ENCODE peak calls at places on chromosome 1, in seven cellular contexts. X is dorsolateral prefrontal cortex; T is endothelial cell of umbilical vein; Z is CD4-positive, alpha-beta T cell; V is CD8-positive, alpha-beta memory T cell; N is caudate nucleus; F is endodermal cell. C is an unnamed sample.

GRCh38 chr1:197150336-197151005 is 4.0 kb upstream of the ASPM start:
- DNase-seq in X (no peak), T (no peak), Z (no peak), V (no peak), N (no peak), F (no peak), C (no peak)

GRCh38 chr1:238660849-238661248 is 725.5 kb upstream of the CHRM3 start:
- DNase-seq in X (no peak), T (no peak), Z (no peak), V (no peak), N (no peak), F (no peak), C (no peak)

GRCh38 chr1:228212966-228213844 is 5.4 kb downstream of the OBSCN start:
- DNase-seq in X (peak), T (peak), Z (peak), V (peak), N (peak), F (peak), C (peak)

GRCh38 chr1:112866981-112867380 is 89.0 kb downstream of the SLC16A1 start:
- DNase-seq in X (no peak), T (no peak), Z (no peak), V (no peak), N (no peak), F (no peak), C (no peak)

GRCh38 chr1:179805291-179806195 is 62.5 kb downstream of the FAM163A start:
- DNase-seq in X (no peak), T (no peak), Z (no peak), V (no peak), N (no peak), F (no peak), C (no peak)

GRCh38 chr1:75791022-75791421 is 5.0 kb downstream of the RABGGTB start:
- DNase-seq in X (no peak), T (no peak), Z (no peak), V (no peak), N (no peak), F (no peak), C (no peak)

GRCh38 chr1:44237721-44238457 is 24.6 kb downstream of the DMAP1 start:
- DNase-seq in X (no peak), T (peak), Z (peak), V (peak), N (peak), F (peak), C (no peak)

GRCh38 chr1:24364975-24365678 is 46.0 kb downstream of the GRHL3 start:
- DNase-seq in X (no peak), T (peak), Z (no peak), V (no peak), N (no peak), F (no peak), C (no peak)

GRCh38 chr1:78126506-78126905 is 80.7 kb downstream of the GIPC2 start:
- DNase-seq in X (no peak), T (no peak), Z (no peak), V (no peak), N (no peak), F (no peak), C (no peak)

GRCh38 chr1:168287237-168287664 is 6.6 kb downstream of the TBX19 start:
- DNase-seq in X (no peak), T (peak), Z (no peak), V (no peak), N (no peak), F (no peak), C (no peak)

GRCh38 chr1:91830242-91831131 is 55.5 kb downstream of the TGFBR3 start:
- DNase-seq in X (no peak), T (peak), Z (no peak), V (no peak), N (no peak), F (no peak), C (no peak)

GRCh38 chr1:229822026-229822425 is 196.0 kb downstream of the URB2 start:
- DNase-seq in X (no peak), T (no peak), Z (no peak), V (no peak), N (no peak), F (no peak), C (no peak)

GRCh38 chr1:42000781-42001180 is 82.1 kb upstream of the HIVEP3 start:
- DNase-seq in X (no peak), T (no peak), Z (no peak), V (no peak), N (no peak), F (no peak), C (no peak)

DNA sequence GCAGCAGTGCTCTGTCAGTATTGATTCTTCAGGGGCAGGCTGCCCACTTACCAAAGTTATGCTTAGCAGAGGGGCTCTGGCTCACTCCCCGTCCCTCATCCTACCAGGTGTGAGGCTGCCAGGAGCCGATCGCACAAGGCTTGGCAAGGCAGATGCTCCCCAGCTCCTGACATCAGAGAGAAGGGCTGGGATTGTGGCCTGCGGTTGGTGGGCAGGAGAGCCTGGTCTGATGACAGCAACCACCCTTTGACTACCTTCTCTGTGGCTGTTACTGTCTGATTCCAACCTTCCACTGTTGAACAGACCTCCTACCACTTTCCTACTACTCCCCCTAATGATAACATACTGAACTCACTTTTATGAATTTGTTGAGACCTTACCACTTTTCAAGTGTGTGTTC is 23.7 kb upstream of the WDR26 start:
- DNase-seq in X (no peak), T (no peak), Z (no peak), V (no peak), N (no peak), F (no peak), C (no peak)
- H3K27ac ChIP-seq in X (no peak), T (no peak), Z (no peak), V (no peak), N (no peak), F (no peak), C (peak)

GRCh38 chr1:109499661-109500536 is 6.0 kb downstream of the CYB561D1 start:
- DNase-seq in X (peak), T (peak), Z (peak), V (peak), N (no peak), F (peak), C (no peak)
- H3K27ac ChIP-seq in X (peak), T (no peak), Z (peak), V (no peak), N (peak), F (no peak), C (no peak)

GRCh38 chr1:202567747-202568146 is 142.5 kb downstream of the SYT2 start:
- DNase-seq in X (no peak), T (peak), Z (no peak), V (no peak), N (no peak), F (no peak), C (no peak)
- H3K27ac ChIP-seq in X (no peak), T (no peak), Z (no peak), V (no peak), N (no peak), F (no peak), C (no peak)

GRCh38 chr1:156865865-156866678 is 5.4 kb downstream of the NTRK1 start:
- DNase-seq in X (no peak), T (no peak), Z (no peak), V (no peak), N (no peak), F (no peak), C (no peak)

GRCh38 chr1:156868341-156868740 is 7.7 kb downstream of the NTRK1 start:
- DNase-seq in X (no peak), T (no peak), Z (no peak), V (no peak), N (no peak), F (no peak), C (no peak)

GRCh38 chr1:156866679-156867015 is 6.0 kb downstream of the NTRK1 start:
- DNase-seq in X (no peak), T (no peak), Z (no peak), V (no peak), N (no peak), F (no peak), C (no peak)

GRCh38 chr1:156870734-156871133 is 10.1 kb downstream of the NTRK1 start:
- DNase-seq in X (no peak), T (no peak), Z (no peak), V (no peak), N (no peak), F (no peak), C (no peak)

DNA sequence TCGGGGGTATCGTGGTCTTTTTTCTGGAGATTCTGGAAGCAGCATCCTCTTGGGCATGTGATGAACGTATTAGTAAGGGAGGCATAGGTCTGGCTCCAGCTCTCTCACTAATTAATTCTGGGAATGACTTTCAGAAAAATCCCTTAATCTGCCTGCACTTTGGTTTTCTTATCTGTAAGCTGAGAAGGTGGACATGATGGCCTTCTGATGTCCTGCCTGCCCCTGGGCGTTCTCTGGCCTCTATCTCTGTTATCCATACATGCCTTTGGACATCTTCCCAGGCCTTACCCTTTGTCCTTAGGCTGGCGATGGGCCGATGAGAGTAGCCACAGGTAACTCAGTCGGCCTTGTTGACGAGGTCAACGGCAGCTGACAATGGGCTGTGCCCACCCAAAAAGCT is 8.8 kb downstream of the NTRK1 start:
- DNase-seq in X (no peak), T (no peak), Z (no peak), V (no peak), N (no peak), F (no peak), C (no peak)
- H3K27ac ChIP-seq in X (no peak), T (no peak), Z (no peak), V (no peak), N (no peak), F (no peak), C (no peak)

DNA sequence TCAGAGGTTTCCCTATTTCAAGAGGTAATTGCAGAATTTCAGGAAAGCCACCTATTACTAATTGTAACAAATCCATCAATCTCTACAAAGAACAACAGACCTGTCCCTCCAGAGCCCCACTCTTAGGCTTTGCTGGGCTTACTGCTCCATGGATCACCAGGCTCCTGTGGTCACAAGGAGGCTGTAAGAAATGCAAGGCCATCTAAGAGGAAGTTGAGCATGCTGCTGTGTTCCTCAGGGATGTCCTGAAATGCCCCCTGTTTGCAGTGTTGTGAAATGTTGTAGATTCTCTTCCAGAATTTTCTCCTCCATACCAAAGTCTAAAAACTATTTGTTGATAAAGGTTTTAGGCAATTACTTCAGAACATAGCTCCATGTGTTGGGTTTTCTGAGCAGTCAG is 24.4 kb upstream of the DUSP23 start:
- DNase-seq in X (no peak), T (no peak), Z (no peak), V (no peak), N (no peak), F (no peak), C (no peak)
- H3K27ac ChIP-seq in X (no peak), T (no peak), Z (no peak), V (no peak), N (no peak), F (no peak), C (no peak)

GRCh38 chr1:16019580-16020277 is 1.9 kb upstream of the HSPB7 start:
- DNase-seq in X (no peak), T (no peak), Z (no peak), V (no peak), N (no peak), F (no peak), C (peak)

GRCh38 chr1:16018308-16018707 is 465 bp upstream of the HSPB7 start:
- DNase-seq in X (no peak), T (no peak), Z (no peak), V (no peak), N (no peak), F (no peak), C (no peak)

GRCh38 chr1:16018749-16019515 is 1.1 kb upstream of the HSPB7 start:
- DNase-seq in X (no peak), T (no peak), Z (no peak), V (no peak), N (no peak), F (no peak), C (no peak)

GRCh38 chr1:16021681-16022080 is at the start of gene CLCNKA:
- DNase-seq in X (no peak), T (no peak), Z (no peak), V (no peak), N (no peak), F (no peak), C (no peak)

GRCh38 chr1:16020325-16020724 is 1.5 kb upstream of the CLCNKA start:
- DNase-seq in X (no peak), T (no peak), Z (no peak), V (no peak), N (no peak), F (no peak), C (no peak)
- H3K27ac ChIP-seq in X (no peak), T (no peak), Z (no peak), V (no peak), N (no peak), F (no peak), C (no peak)

DNA sequence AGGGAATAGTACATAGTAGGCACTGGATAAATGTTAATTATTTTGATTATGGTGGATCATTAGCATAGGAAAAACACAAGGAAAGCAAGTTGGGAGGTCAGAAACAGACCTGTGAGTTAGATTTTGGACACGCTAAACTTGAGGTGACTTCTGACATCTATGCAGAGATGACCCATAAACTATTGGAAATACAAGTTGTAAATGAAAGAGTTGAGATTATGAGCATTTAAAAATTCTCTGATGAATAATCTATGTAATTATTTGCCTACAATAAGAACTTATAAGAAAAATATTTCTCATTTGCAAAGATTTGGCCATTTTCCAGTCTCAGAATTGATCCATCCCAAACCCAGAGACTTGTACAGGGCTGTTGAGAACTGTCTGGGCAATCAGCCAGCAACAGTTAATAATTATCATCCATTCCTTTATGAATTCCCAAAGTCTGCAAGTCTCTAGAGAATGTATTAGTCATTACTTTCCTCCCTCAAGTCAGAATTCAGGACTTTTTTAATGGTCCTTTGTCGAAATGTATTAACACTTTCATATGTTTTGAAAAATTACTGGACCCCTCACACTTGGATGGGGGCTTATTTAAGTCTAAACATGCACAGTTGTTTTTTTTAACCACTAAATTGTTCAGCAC is 19.4 kb upstream of the SLAMF6 start:
- DNase-seq in X (no peak), T (peak), Z (no peak), V (no peak), N (no peak), F (no peak), C (no peak)
- H3K27ac ChIP-seq in X (no peak), T (no peak), Z (no peak), V (no peak), N (no peak), F (no peak), C (no peak)

C was measured in substantia nigra.